ENCODE peak calls at places on chromosomes 12 and 14, in seven cellular contexts. G is PC-9, V is SK-N-SH, E is MM.1S, H is GM23248, P is GM23338, N is neural progenitor cell. Y is an unnamed sample.
A peak's percentile ranks its signal among the peaks of the same experiment; 100 is the strongest.

GRCh38 chr14:102442241-102443211 is 67.0 kb downstream of the ANKRD9 start:
- DNase-seq in H (peak; percentile 34), P (no peak), N (no peak), E (no peak), G (peak; percentile 89), V (no peak), Y (peak; percentile 95)

GRCh38 chr14:75626857-75627256 is 33.8 kb downstream of the ERG28 start:
- DNase-seq in E (no peak), H (no peak), V (no peak), N (no peak), P (no peak), G (no peak), Y (no peak)

GRCh38 chr12:120094485-120094884 is 22.1 kb downstream of the RAB35 start:
- DNase-seq in V (peak; percentile 47), N (no peak), H (no peak), G (no peak), P (no peak), E (no peak), Y (no peak)

GRCh38 chr14:106790189-106791036 is 1264.0 kb downstream of the TMEM121 start:
- DNase-seq in V (peak; percentile 68), H (peak; percentile 6), P (peak; percentile 24), G (peak; percentile 60), N (peak; percentile 2), E (peak; percentile 71), Y (peak; percentile 36)

GRCh38 chr14:67490201-67490600 is 1.7 kb upstream of the TMEM229B start:
- DNase-seq in V (no peak), P (no peak), H (no peak), G (no peak), E (no peak), N (no peak), Y (no peak)

GRCh38 chr12:1576410-1577240 is 17.8 kb downstream of the FBXL14 start:
- DNase-seq in N (no peak), V (peak; percentile 37), G (no peak), H (peak; percentile 64), P (peak; percentile 16), E (no peak), Y (peak; percentile 7)

GRCh38 chr12:116432321-116432750 is 126.8 kb upstream of the MAP1LC3B2 start:
- DNase-seq in E (no peak), N (no peak), V (no peak), P (no peak), G (no peak), H (peak; percentile 48), Y (no peak)

GRCh38 chr12:1801285-1801975 is 18.9 kb upstream of the LRTM2 start:
- DNase-seq in E (no peak), V (peak; percentile 20), H (no peak), N (no peak), G (no peak), P (no peak), Y (no peak)

GRCh38 chr12:107282628-107283027 is 189.3 kb upstream of the CRY1 start:
- DNase-seq in G (no peak), H (no peak), E (no peak), V (no peak), N (no peak), P (no peak), Y (no peak)

DNA sequence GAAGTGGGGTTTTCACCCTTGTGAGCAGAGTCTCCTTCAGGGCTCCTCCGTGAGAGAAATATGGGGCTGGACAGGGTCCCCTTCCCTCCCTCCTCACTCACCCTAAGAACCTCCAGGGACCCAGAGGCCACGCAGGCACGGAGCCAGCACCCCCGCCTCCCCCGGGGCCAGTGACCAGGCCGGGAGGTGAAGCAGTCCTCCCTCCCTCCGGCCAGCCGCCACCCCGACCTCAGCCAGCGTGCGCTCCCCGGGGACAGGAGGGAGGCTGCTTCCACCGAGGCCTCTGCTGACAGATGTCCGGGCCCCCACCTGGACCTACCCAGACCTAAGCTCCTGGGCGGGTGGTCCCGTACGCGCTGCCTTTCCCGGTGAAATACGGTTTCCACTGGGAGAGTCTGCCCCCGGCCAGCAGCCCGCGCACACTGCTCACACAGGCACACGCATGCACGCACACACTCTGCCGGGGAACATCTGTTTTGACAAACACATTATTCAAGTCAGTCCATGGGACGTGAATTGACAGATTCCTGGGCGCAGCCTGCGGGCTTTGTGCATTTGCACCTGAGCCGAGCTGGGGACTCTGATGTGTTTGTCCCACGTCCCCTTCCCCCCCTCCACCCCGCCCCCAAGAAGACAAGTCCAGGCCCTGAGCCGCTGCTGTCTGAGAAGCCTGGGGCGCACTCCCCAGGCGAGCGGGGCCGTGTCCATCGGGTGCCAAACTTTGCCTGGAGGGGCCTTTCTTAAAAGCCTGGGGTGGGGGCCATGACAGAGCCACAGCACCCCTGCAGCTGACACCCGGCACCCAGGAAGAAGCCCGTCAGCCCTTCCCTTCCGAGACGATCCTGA is 726 bp downstream of the RIMBP2 start:
- DNase-seq in H (no peak), G (no peak), E (no peak), N (peak; percentile 57), P (peak; percentile 26), V (peak; percentile 70), Y (no peak)
- H3K4me2 ChIP-seq in H (no peak overlapping the region), G (no peak overlapping the region), E (no peak overlapping the region), N (peak overlapping the region; percentile 100), P (peak overlapping the region; percentile 83), V (no peak overlapping the region), Y (no peak overlapping the region)

DNA sequence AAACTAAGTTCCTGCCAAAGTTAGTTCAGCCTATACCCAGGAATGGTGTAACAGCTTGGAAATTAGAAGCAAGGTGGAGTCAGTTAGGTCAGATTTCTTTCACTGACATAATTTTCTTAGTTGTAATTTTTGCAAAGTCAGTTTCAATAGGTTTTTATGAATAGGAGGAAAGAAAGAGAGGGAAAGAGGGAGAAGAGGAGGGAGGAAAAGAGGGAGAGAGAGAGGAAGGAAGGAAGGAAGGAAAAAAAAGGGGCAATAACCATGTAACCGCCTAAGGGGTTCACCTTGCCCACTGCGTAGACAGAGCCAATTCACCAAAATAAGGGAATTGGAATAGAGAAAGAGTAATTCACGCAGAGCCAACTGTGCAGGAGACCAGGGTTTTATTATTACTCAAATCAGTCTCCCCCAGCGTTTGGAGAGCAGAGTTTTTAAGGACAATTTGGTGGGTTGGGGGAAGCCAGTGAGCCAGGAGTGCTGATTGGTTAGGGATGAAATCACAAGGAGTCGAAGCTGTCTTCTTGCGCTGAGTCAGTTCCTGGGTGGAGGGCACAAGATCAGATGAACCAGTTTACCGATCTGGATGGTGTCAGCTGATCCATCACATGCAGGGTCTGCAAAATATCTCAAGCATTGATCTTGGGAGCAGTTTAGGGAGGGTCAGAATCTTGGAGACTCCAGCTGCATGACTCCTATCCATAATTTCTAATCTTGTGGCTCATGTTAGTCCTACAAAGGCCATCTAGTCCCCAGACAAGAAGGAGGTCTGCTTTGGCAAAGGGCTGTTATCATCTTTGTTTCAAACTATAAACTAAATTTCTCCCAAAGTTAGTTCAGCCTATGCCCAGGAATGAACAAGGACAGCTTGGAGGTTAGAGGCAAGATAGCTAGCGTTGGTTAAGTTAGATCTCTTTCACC is 126.0 kb upstream of the AMIGO2 start:
- DNase-seq in P (no peak), G (no peak), V (no peak), H (no peak), E (no peak), N (no peak), Y (no peak)
- H3F3A ChIP-seq in P (no peaks in the 10 kb centered on the region), G (peaks cover 10% of the 10 kb centered on the region), V (no peaks in the 10 kb centered on the region), H (no peaks in the 10 kb centered on the region), E (peaks cover 21% of the 10 kb centered on the region), N (no peaks in the 10 kb centered on the region), Y (no peaks in the 10 kb centered on the region)

GRCh38 chr12:22538336-22538735 is 6.0 kb downstream of the C2CD5 start:
- DNase-seq in N (no peak), P (no peak), G (no peak), E (no peak), H (no peak), V (no peak), Y (peak; percentile 14)

GRCh38 chr12:22543246-22544037 is 900 bp downstream of the C2CD5 start:
- DNase-seq in P (peak; percentile 44), N (peak; percentile 59), G (peak; percentile 53), E (peak; percentile 69), H (peak; percentile 55), V (no peak), Y (peak; percentile 12)

GRCh38 chr12:22539055-22539454 is 5.3 kb downstream of the C2CD5 start:
- DNase-seq in G (no peak), V (no peak), E (no peak), N (no peak), H (no peak), P (no peak), Y (no peak)

GRCh38 chr12:22544038-22544979 is at the start of gene C2CD5:
- DNase-seq in N (peak; percentile 98), H (peak; percentile 99), V (peak; percentile 93), P (peak; percentile 100), G (peak; percentile 97), E (peak; percentile 97), Y (peak; percentile 91)

GRCh38 chr12:22541496-22541895 is 2.8 kb downstream of the C2CD5 start:
- DNase-seq in V (no peak), E (no peak), G (no peak), H (no peak), P (no peak), N (no peak), Y (no peak)
- H3K4me2 ChIP-seq in V (no peak overlapping the region), E (no peak overlapping the region), G (no peak overlapping the region), H (no peak overlapping the region), P (peak overlapping the region; percentile 12), N (peak overlapping the region; percentile 11), Y (no peak overlapping the region)

DNA sequence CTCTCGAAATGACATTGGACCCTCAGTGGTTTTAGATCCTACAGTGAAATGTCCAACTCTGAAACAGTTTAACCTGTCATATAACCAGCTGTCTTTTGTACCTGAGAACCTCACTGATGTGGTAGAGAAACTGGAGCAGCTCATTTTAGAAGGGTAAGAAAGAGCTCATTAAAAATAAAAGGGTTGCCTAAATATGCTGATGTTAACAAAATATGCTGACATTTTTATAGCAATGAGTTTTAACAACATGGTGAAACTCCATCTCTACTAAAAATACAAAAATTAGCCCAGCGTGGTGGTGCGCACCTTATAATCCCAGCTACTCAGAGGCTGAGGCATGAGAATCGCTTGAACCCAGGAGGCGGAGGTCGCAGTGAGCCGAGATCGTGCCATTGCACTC is 73.5 kb downstream of the LRRK2 start:
- DNase-seq in V (no peak), P (no peak), H (no peak), G (no peak), E (no peak), N (no peak), Y (no peak)
- H3F3A ChIP-seq in V (no peaks in the 10 kb centered on the region), P (no peaks in the 10 kb centered on the region), H (no peaks in the 10 kb centered on the region), G (no peaks in the 10 kb centered on the region), E (no peaks in the 10 kb centered on the region), N (no peaks in the 10 kb centered on the region), Y (no peaks in the 10 kb centered on the region)

DNA sequence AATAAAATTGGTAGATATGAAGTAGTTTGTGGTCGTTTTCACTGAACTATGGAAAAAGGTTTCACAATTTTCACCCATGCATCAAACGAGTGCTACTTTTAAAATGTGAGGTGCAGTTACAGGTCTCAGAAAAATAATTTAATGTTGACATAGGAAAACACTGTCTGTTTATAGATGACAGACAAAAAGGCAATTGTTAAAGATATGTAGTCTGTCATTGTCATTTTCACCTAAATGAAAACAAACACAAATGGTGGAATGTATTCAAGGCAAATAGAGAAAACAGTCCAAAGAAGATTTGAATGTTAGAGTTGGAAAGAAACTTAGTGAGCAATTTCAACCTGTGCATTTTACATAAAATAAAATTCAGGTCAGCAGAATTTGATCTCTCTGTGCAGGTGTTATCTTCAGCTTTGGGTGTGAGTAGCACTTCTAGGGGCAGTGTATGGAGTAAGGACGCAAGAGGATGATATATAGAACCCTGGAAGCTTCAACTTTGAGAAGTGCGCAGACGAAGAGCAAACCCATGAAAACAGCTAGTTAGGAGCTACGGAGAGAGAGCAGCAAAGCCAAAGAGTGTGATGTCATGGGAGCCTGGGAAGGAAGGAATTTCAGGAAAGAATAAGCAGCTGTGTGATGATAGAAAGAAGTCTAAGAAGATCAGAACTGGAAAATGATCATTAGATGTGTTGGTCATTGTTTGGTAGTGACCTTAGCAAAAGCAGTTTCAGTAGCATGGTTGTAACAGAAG is 6.2 kb downstream of the RERG start:
- DNase-seq in P (no peak), N (no peak), G (no peak), H (no peak), V (no peak), E (no peak), Y (no peak)
- H3K4me2 ChIP-seq in P (no peak overlapping the region), N (no peak overlapping the region), G (no peak overlapping the region), H (no peak overlapping the region), V (no peak overlapping the region), E (no peak overlapping the region), Y (no peak overlapping the region)

GRCh38 chr12:6443361-6443983 is 1.3 kb upstream of the CD27 start:
- DNase-seq in E (peak; percentile 27), V (no peak), H (no peak), G (no peak), N (no peak), P (no peak), Y (no peak)
- H3F3A ChIP-seq in E (peaks cover 22% of the 10 kb centered on the region), V (no peaks in the 10 kb centered on the region), H (no peaks in the 10 kb centered on the region), G (no peaks in the 10 kb centered on the region), N (no peaks in the 10 kb centered on the region), P (no peaks in the 10 kb centered on the region), Y (no peaks in the 10 kb centered on the region)

Y was measured in PC-3.